ENCODE peak calls at places on chromosomes 7 and 10, in four cellular contexts. D is K562, L is HCT116, A is GM12878. H is an unnamed sample.

GRCh38 chr7:25669300-25669781 is 441.1 kb upstream of the NPVF start:
- ATAC-seq in D (no peak), A (no peak), L (no peak), H (no peak)

GRCh38 chr7:39650676-39651075 is 27.3 kb downstream of the RALA start:
- ATAC-seq in A (no peak), L (no peak), D (peak; percentile 37), H (peak; percentile 90)

GRCh38 chr7:44195901-44196300 is 4.9 kb upstream of the YKT6 start:
- ATAC-seq in L (no peak), A (no peak), D (no peak), H (no peak)

GRCh38 chr10:101311440-101312067 is 42.4 kb upstream of the BTRC start:
- ATAC-seq in D (no peak), L (no peak), A (no peak), H (no peak)

GRCh38 chr10:116674901-116675423 is 54.2 kb downstream of the PNLIPRP2 start:
- ATAC-seq in L (no peak), D (no peak), A (no peak), H (no peak)

GRCh38 chr10:103564799-103565365 is 71.4 kb downstream of the NEURL1 start:
- ATAC-seq in A (peak; percentile 81), D (peak; percentile 96), L (peak; percentile 97), H (no peak)

GRCh38 chr10:18699849-18700554 is 40.8 kb downstream of the ARL5B start:
- ATAC-seq in A (peak; percentile 50), D (no peak), L (no peak), H (no peak)

GRCh38 chr10:30390207-30390606 is 41.1 kb upstream of the MTPAP start:
- ATAC-seq in D (no peak), L (no peak), A (no peak), H (no peak)

DNA sequence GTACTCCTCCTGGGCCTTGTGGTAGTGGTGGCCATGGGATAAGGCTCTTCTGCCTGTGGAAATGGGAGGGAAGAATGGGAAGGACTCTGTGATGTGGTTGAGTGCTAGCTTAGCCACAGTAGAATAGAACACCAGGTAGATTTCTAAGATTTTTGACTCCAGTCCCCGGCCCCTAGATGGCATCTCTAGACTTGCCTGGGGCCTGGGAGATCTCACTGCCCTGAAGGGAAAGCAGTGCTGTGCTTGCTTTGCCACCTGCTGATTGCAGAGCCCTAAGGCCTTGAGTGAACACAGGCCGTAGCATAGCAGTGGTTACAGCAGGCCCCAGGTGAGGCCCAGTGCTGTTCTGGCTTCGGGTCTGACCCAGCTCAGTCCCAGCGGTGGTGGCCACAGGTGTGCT is 252.0 kb downstream of the TCF7L2 start:
- ATAC-seq in A (no peak), D (no peak), L (peak; percentile 62), H (no peak)
- H3K9me3 ChIP-seq in A (no peaks in the 10 kb centered on the region), D (no peaks in the 10 kb centered on the region), L (peaks cover 7% of the 10 kb centered on the region), H (no peaks in the 10 kb centered on the region)

GRCh38 chr7:123871998-123872867 is 27.3 kb downstream of the HYAL4 start:
- ATAC-seq in A (peak; percentile 98), L (peak; percentile 99), D (peak; percentile 95), H (peak; percentile 65)
- TF ChIP-seq CTCF in A (peak; percentile 61), L (peak; percentile 67), D (peak; percentile 82), H (no peak)

GRCh38 chr7:92697012-92697411 is 106.8 kb upstream of the FAM133B start:
- ATAC-seq in L (no peak), D (no peak), A (no peak), H (no peak)

GRCh38 chr7:92697414-92697813 is 107.2 kb upstream of the FAM133B start:
- ATAC-seq in D (no peak), L (no peak), A (no peak), H (no peak)

GRCh38 chr7:92694211-92694610 is 104.0 kb upstream of the FAM133B start:
- ATAC-seq in L (no peak), D (no peak), A (no peak), H (no peak)

GRCh38 chr7:92696584-92696983 is 106.4 kb upstream of the FAM133B start:
- ATAC-seq in A (no peak), L (no peak), D (no peak), H (no peak)

DNA sequence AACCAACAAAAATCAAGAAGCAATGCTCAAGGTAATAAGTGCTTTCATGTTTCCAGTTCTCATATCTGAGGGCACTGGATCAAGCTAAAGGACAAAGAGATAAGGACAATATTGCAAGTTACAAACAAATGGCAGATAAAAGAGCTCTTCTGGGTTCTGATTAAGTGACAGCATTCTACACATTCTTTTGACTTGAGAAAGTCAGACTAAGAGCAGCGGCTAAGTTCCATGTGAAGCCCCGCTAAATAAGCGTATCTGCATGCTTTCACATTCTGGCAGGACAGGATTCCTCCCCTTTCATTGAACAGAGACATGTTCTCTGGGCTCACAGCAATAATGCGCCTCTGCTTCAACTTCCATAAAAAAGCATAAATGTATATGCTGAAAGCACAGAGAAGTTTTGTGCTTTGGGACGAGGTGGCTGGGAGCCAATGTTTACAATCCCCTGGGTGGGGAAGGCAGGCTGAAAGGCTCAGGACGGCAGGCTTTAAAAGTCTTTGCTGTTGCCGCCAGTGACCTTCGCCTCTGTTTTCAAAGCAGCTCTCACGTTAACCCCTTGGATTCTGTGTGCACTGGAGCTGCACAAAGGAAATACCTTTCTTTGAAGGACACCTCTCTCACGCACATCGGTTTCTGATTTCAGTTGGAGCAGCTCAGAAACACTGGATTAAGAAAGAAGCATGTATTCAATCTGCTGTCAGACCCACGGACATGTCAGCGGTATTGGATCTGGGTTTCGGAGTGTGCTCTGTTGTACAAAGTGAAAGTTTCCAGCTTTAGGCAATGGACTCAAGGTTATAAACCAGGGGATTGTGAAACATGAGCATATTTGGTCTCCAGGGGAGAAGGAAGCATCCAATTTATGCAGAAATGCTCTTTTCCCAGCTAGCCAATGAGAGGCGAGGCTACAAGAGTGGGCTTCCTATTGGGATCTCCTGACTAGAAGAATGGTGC is 105.4 kb upstream of the FAM133B start:
- ATAC-seq in A (no peak), L (peak; percentile 75), D (peak; percentile 63), H (peak; percentile 70)
- TF ChIP-seq POLR2AphosphoS5 in A (no peak), L (no peak), D (no peak), H (peak; percentile 35)

GRCh38 chr10:131674130-131674529 is 226.7 kb upstream of the PPP2R2D start:
- ATAC-seq in D (no peak), L (no peak), A (no peak), H (no peak)
- H3K9me3 ChIP-seq in D (no peaks in the 10 kb centered on the region), L (no peaks in the 10 kb centered on the region), A (no peaks in the 10 kb centered on the region), H (peaks cover 43% of the 10 kb centered on the region)

GRCh38 chr10:72026251-72026650 is 62.1 kb downstream of the CHST3 start:
- ATAC-seq in A (no peak), L (no peak), D (no peak), H (no peak)
- TF ChIP-seq CTCF in A (no peak), L (no peak), D (no peak), H (no peak)

GRCh38 chr7:149873074-149873967 is 448 bp upstream of the ATP6V0E2 start:
- ATAC-seq in L (peak; percentile 94), A (peak; percentile 96), D (peak; percentile 97), H (peak; percentile 96)
- TF ChIP-seq POLR2AphosphoS5 in L (no peak), A (no peak), D (no peak), H (peak; percentile 50)

GRCh38 chr10:72855129-72855528 is 38.4 kb upstream of the OIT3 start:
- ATAC-seq in L (no peak), D (no peak), A (no peak), H (no peak)
- H3K9me3 ChIP-seq in L (no peaks in the 10 kb centered on the region), D (peaks cover 5% of the 10 kb centered on the region), A (no peaks in the 10 kb centered on the region), H (no peaks in the 10 kb centered on the region)

GRCh38 chr10:79098596-79099015 is 29.8 kb downstream of the ZMIZ1 start:
- ATAC-seq in D (no peak), L (no peak), A (peak; percentile 88), H (no peak)
- TF ChIP-seq CTCF in D (no peak), L (no peak), A (no peak), H (no peak)

H was measured in gastroesophageal sphincter.